ENCODE peak calls at places on chromosome 12, in eight cellular contexts. J is HCT116; N is ovary; H is GM06990; E is lung; P is lower lobe of right lung; W is GM23338; K is CD4-positive, alpha-beta T cell. B is an unnamed sample. For H3K27me3, the result is how much of the 10 kb centered on the place peaks cover.

GRCh38 chr12:123834845-123835244 is 72.7 kb downstream of the DNAH10 start:
- DNase-seq in E (no peak), K (no peak), W (no peak), N (no peak), P (no peak), H (no peak), J (no peak), B (no peak)

GRCh38 chr12:115611477-115611876 is 666.0 kb downstream of the MED13L start:
- DNase-seq in H (no peak), K (no peak), N (no peak), W (no peak), P (no peak), J (no peak), E (no peak), B (no peak)

GRCh38 chr12:124390442-124391116 is 95.7 kb downstream of the RFLNA start:
- DNase-seq in H (peak), J (peak), N (peak), K (no peak), P (peak), W (no peak), E (peak), B (no peak)

GRCh38 chr12:22190969-22191368 is 143.5 kb downstream of the ST8SIA1 start:
- DNase-seq in J (no peak), N (no peak), W (no peak), E (no peak), H (no peak), P (no peak), K (no peak), B (no peak)

GRCh38 chr12:42730286-42730685 is 140.7 kb upstream of the PRICKLE1 start:
- DNase-seq in W (no peak), E (no peak), N (no peak), J (no peak), K (no peak), P (no peak), H (no peak), B (no peak)

GRCh38 chr12:7175493-7175892 is 14.0 kb upstream of the PEX5 start:
- DNase-seq in J (no peak), E (no peak), N (no peak), W (no peak), K (no peak), H (no peak), P (no peak), B (no peak)

GRCh38 chr12:13307143-13307831 is 110.8 kb downstream of the EMP1 start:
- DNase-seq in P (no peak), H (no peak), N (no peak), K (no peak), E (no peak), J (no peak), W (no peak), B (no peak)

GRCh38 chr12:101238806-101239329 is 28.8 kb upstream of the SLC5A8 start:
- DNase-seq in W (no peak), H (no peak), K (no peak), N (no peak), J (no peak), P (no peak), E (no peak), B (no peak)

GRCh38 chr12:119802472-119802871 is 74.6 kb downstream of the CIT start:
- DNase-seq in H (no peak), E (no peak), K (no peak), N (no peak), P (no peak), J (no peak), W (no peak), B (no peak)

GRCh38 chr12:21697829-21698630 is 40.4 kb upstream of the LDHB start:
- DNase-seq in N (no peak), J (peak), K (no peak), E (no peak), H (no peak), P (no peak), W (peak), B (no peak)

GRCh38 chr12:78880078-78880477 is 15.5 kb downstream of the SYT1 start:
- DNase-seq in P (no peak), H (no peak), K (no peak), E (no peak), W (peak), J (no peak), N (no peak), B (no peak)

GRCh38 chr12:30003321-30003720 is 219.6 kb upstream of the TMTC1 start:
- DNase-seq in W (no peak), P (no peak), J (no peak), E (no peak), H (no peak), K (no peak), N (no peak), B (no peak)

GRCh38 chr12:18719922-18720321 is 17.9 kb downstream of the PLCZ1 start:
- DNase-seq in E (no peak), J (no peak), H (no peak), P (no peak), N (no peak), W (no peak), K (no peak), B (no peak)

GRCh38 chr12:117525766-117526165 is 164.3 kb upstream of the NOS1 start:
- DNase-seq in H (no peak), W (no peak), E (no peak), J (no peak), N (no peak), P (no peak), K (no peak), B (no peak)

GRCh38 chr12:13595536-13596450 is 385.6 kb downstream of the GRIN2B start:
- DNase-seq in J (no peak), H (no peak), E (no peak), P (no peak), N (no peak), W (peak), K (no peak), B (no peak)

GRCh38 chr12:47400251-47400650 is 305.6 kb downstream of the RPAP3 start:
- DNase-seq in E (no peak), N (no peak), J (no peak), K (no peak), H (no peak), W (no peak), P (no peak), B (no peak)

GRCh38 chr12:71958993-71959588 is 20.4 kb downstream of the TPH2 start:
- DNase-seq in E (no peak), P (no peak), H (no peak), N (no peak), J (no peak), K (no peak), W (no peak), B (no peak)

GRCh38 chr12:24846689-24847088 is 102.2 kb downstream of the BCAT1 start:
- DNase-seq in H (no peak), E (no peak), N (no peak), W (no peak), K (no peak), J (no peak), P (no peak), B (no peak)

GRCh38 chr12:99618657-99619056 is 28.9 kb upstream of the GARIN6 start:
- DNase-seq in N (no peak), E (no peak), K (no peak), J (no peak), P (no peak), W (no peak), H (no peak), B (no peak)

GRCh38 chr12:32270818-32271710 is 128.3 kb upstream of the FGD4 start:
- DNase-seq in W (peak), H (no peak), K (no peak), E (no peak), J (no peak), P (no peak), N (no peak), B (no peak)

GRCh38 chr12:16346931-16347330 is 514 bp upstream of the MGST1 start:
- DNase-seq in W (no peak), K (no peak), P (no peak), E (no peak), J (no peak), N (no peak), H (no peak), B (no peak)

GRCh38 chr12:89710873-89711179 is 2.2 kb upstream of the ATP2B1 start:
- DNase-seq in K (no peak), N (no peak), H (no peak), J (no peak), E (no peak), W (no peak), P (no peak), B (no peak)

GRCh38 chr12:112930350-112930749 is 7.9 kb upstream of the OAS3 start:
- DNase-seq in N (no peak), W (no peak), H (no peak), P (no peak), E (no peak), J (no peak), K (no peak), B (no peak)

GRCh38 chr12:75656650-75657049 is 145.2 kb upstream of the KRR1 start:
- DNase-seq in P (no peak), E (no peak), W (no peak), H (no peak), K (no peak), N (no peak), J (peak), B (no peak)

GRCh38 chr12:114835031-114835430 is 151.1 kb upstream of the TBX3 start:
- DNase-seq in W (no peak), K (no peak), E (no peak), H (no peak), P (no peak), N (no peak), J (no peak), B (no peak)

GRCh38 chr12:122395319-122395718 is 27.1 kb downstream of the CLIP1 start:
- DNase-seq in J (peak), W (no peak), E (no peak), H (no peak), N (no peak), K (no peak), P (no peak), B (no peak)

GRCh38 chr12:92424338-92424737 is 278.5 kb upstream of the PLEKHG7 start:
- DNase-seq in W (peak), K (no peak), H (no peak), N (no peak), E (no peak), P (no peak), J (no peak), B (no peak)

GRCh38 chr12:48937170-48937569 is 11.9 kb upstream of the FKBP11 start:
- DNase-seq in N (no peak), H (no peak), E (no peak), J (no peak), K (no peak), W (peak), P (no peak), B (no peak)

GRCh38 chr12:79409562-79409961 is 281.2 kb downstream of the PAWR start:
- DNase-seq in P (no peak), N (no peak), E (no peak), J (no peak), W (no peak), H (no peak), K (no peak), B (no peak)

GRCh38 chr12:121062391-121063045 is 23.5 kb upstream of the OASL start:
- DNase-seq in P (no peak), J (no peak), H (no peak), E (no peak), N (no peak), K (no peak), W (no peak), B (no peak)

GRCh38 chr12:71947645-71948105 is 9.0 kb downstream of the TPH2 start:
- DNase-seq in H (no peak), N (no peak), J (no peak), P (peak), E (peak), K (no peak), W (peak), B (no peak)

GRCh38 chr12:21774358-21775129 is at the start of gene KCNJ8:
- DNase-seq in P (peak), K (no peak), J (no peak), E (peak), W (peak), H (no peak), N (peak), B (no peak)

GRCh38 chr12:120598674-120599463 is 17.7 kb upstream of the POP5 start:
- DNase-seq in P (peak), N (no peak), H (no peak), E (no peak), W (no peak), J (no peak), K (no peak), B (no peak)

GRCh38 chr12:103169-103981 is 36.8 kb downstream of the IQSEC3 start:
- DNase-seq in W (peak), K (no peak), H (no peak), E (no peak), N (no peak), J (peak), P (no peak), B (no peak)

GRCh38 chr12:47802312-47802711 is 17.4 kb downstream of the HDAC7 start:
- DNase-seq in E (no peak), P (peak), J (no peak), N (no peak), H (no peak), W (peak), K (no peak), B (no peak)

DNA sequence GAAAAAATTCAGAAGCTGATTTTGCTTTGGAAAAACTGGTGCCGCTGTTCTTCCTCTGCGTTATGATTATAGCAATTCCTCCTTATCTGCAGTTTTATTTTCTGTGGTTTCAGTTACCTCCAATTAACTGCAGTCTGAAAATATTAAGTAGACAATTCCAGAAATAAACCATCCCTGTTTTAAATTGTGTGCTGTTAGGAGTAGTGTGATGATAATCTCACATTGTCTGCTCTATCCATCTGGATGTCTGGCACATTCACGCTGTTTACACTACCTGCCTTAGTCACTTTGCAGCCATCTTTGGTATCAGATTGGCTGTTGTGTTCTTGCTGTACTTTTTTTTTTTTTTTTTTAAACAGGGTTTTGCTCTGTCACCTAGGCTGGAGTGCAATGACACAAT is 141.0 kb downstream of the GRIP1 start:
- DNase-seq in H (no peak), N (no peak), J (no peak), K (no peak), W (no peak), P (no peak), E (no peak), B (no peak)
- H3K27me3 ChIP-seq in H (under half), N (under half), J (under half), K (under half), W (under half), P (under half), E (under half), B (under half)

GRCh38 chr12:131539381-131539780 is 171.5 kb upstream of the SFSWAP start:
- DNase-seq in W (no peak), H (no peak), N (no peak), E (no peak), P (no peak), J (no peak), K (no peak), B (no peak)

GRCh38 chr12:131537267-131537920 is 173.5 kb upstream of the SFSWAP start:
- DNase-seq in P (no peak), H (no peak), N (no peak), E (no peak), W (no peak), J (no peak), K (no peak), B (no peak)

GRCh38 chr12:131536766-131537165 is 174.1 kb upstream of the SFSWAP start:
- DNase-seq in P (no peak), J (no peak), N (no peak), H (no peak), E (no peak), W (no peak), K (no peak), B (no peak)

GRCh38 chr12:131535779-131536178 is 175.1 kb upstream of the SFSWAP start:
- DNase-seq in N (no peak), E (no peak), J (no peak), H (no peak), W (no peak), P (no peak), K (no peak), B (no peak)

DNA sequence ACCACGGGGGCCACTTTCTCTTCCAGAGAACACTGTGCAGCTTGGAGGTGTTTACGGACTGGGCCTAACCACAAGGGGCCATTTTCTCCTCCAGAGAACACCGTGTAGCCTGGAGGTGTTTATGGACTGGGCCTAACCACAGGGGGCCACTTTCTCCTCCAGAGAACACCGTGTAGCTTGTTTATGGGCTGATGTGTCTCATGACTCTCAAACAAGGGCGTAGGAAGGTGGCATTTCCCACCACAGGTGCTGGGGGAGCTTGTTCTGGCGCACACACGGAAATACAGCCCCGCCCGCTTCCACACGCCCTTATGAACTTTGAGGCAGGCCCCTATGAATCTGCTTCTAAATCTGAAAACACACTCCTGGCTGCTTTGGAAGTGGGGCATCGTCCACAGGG is 174.6 kb upstream of the SFSWAP start:
- DNase-seq in H (no peak), E (no peak), N (no peak), W (no peak), P (no peak), K (peak), J (no peak), B (no peak)
- H3K27me3 ChIP-seq in H (under half), E (under half), N (under half), W (under half), P (under half), K (under half), J (under half), B (under half)

DNA sequence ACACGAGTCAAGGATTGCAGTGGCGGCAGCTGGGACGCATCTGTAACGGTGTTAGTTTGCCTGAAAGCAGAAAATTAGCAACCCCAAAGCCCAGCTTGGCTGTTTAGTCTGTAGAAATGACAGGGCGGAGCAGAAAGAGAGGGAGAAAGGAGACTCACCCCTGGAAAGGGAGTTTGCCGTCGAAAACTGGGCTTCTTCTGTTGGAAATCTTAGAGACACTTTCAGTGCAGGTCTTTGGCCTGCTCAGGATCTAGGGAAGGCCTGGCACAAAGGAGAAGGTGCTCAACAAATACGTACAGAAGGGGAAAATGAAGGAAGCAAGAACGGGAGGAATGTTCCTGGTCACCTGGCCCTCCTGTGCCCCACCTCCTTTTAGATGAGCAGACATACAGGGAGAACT is 862 bp upstream of the MYF5 start:
- DNase-seq in J (no peak), H (no peak), N (no peak), P (no peak), K (no peak), E (no peak), W (peak), B (no peak)
- H3K27me3 ChIP-seq in J (under half), H (under half), N (under half), P (under half), K (under half), E (under half), W (half or more), B (under half)

GRCh38 chr12:53970451-53970850 is 2.5 kb upstream of the HOXC11 start:
- DNase-seq in N (no peak), P (no peak), J (no peak), E (no peak), W (no peak), K (no peak), H (no peak), B (no peak)

GRCh38 chr12:53969588-53970259 is 3.2 kb upstream of the HOXC11 start:
- DNase-seq in J (no peak), E (no peak), W (no peak), K (no peak), P (no peak), H (no peak), N (no peak), B (no peak)

GRCh38 chr12:53967451-53968059 is 5.4 kb upstream of the HOXC11 start:
- DNase-seq in P (no peak), K (no peak), W (no peak), J (no peak), N (no peak), H (no peak), E (no peak), B (no peak)

GRCh38 chr12:53966385-53967133 is 6.4 kb upstream of the HOXC11 start:
- DNase-seq in J (no peak), W (no peak), H (no peak), K (no peak), P (no peak), E (no peak), N (no peak), B (no peak)

DNA sequence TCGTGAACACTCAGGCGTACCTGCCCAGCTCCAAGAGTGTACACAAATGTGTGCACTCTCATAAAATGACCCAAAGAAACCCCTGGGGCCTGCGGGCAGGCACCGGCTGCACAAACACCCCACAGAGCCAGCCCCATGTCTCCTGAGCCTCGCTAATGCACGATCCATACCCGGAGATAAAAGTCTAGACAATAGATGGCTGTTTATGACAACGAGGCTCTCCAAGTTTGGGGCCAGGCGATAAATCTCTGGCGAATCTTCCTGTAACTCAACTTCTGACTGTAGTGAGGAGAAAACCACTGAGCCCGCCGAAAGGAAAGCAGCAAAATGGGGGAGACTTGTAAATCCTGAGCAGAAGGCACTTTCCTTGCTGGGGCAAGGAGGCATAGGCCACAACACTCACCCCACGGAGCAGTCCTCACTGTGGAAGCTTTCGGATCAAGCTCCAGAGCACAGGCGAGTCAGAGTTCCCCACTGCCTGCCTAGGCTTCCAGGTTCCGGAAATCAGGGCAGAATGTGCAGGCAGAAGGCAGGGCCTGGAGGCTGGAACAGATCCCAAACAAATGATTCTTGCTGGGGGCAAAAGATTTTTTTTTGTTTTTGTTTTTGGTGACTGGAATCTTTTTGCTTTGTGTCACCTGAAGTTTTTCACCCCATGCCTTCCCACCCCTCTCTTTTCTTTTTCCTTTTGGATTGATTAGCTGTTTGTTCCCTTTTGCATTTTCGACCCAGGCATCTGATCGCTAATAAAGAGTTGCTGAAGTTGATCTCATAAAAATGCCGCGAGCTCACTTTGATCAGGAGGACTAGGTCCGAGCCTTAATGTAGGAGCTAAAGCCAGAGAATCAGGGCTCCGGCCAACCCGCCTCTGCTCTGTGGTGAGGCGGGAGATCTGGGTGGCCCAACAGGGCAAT is 4.5 kb upstream of the HOXC11 start:
- DNase-seq in J (no peak), K (no peak), N (no peak), H (no peak), W (no peak), P (no peak), E (no peak), B (no peak)
- H3K27me3 ChIP-seq in J (under half), K (half or more), N (under half), H (under half), W (half or more), P (half or more), E (under half), B (half or more)

B was measured in esophagus squamous epithelium.